ENCODE peak calls at places on chromosomes 12 and 14, in four cellular contexts. T, O, U and R are unnamed samples. For H3K9me3, the result is how much of the 10 kb centered on the place peaks cover.

GRCh38 chr14:101183376-101184103 is 280.0 kb upstream of the RTL1 start:
- DNase-seq in T (no peak), O (no peak), U (peak), R (no peak)

GRCh38 chr12:87809916-87810315 is 219.3 kb downstream of the C12orf50 start:
- DNase-seq in T (no peak), O (no peak), U (no peak), R (no peak)

GRCh38 chr12:18919826-18920511 is 182.1 kb downstream of the CAPZA3 start:
- DNase-seq in T (no peak), O (no peak), U (no peak), R (no peak)

GRCh38 chr14:104687601-104688504 is 1.6 kb upstream of the INF2 start:
- DNase-seq in T (no peak), O (no peak), U (no peak), R (no peak)

GRCh38 chr12:128969480-128970055 is 116.3 kb downstream of the GLT1D1 start:
- DNase-seq in T (no peak), O (peak), U (no peak), R (no peak)

GRCh38 chr12:114294303-114294685 is 111.7 kb downstream of the TBX5 start:
- DNase-seq in T (no peak), O (no peak), U (no peak), R (no peak)

GRCh38 chr12:2627343-2628191 is 167.2 kb upstream of the FKBP4 start:
- DNase-seq in T (no peak), O (no peak), U (peak), R (no peak)

GRCh38 chr12:112714166-112714565 is 77.4 kb upstream of the RPH3A start:
- DNase-seq in T (no peak), O (no peak), U (no peak), R (no peak)

GRCh38 chr12:6963741-6964446 is 6.6 kb downstream of the PHB2 start:
- DNase-seq in T (no peak), O (no peak), U (peak), R (no peak)

GRCh38 chr14:102192840-102193502 is 53.3 kb downstream of the WDR20 start:
- DNase-seq in T (no peak), O (no peak), U (no peak), R (no peak)

GRCh38 chr14:79161576-79161975 is 991.4 kb downstream of the NRXN3 start:
- DNase-seq in T (no peak), O (no peak), U (no peak), R (no peak)

GRCh38 chr14:36657409-36658090 is 4.1 kb upstream of the PAX9 start:
- DNase-seq in T (no peak), O (no peak), U (peak), R (no peak)

GRCh38 chr14:73943083-73943482 is 6.8 kb downstream of the FAM161B start:
- DNase-seq in T (no peak), O (no peak), U (no peak), R (no peak)

GRCh38 chr14:52885230-52885629 is 65.6 kb downstream of the FERMT2 start:
- DNase-seq in T (no peak), O (no peak), U (no peak), R (no peak)

GRCh38 chr14:77031680-77032482 is 3.4 kb upstream of the IRF2BPL start:
- DNase-seq in T (no peak), O (no peak), U (no peak), R (no peak)

GRCh38 chr12:20144341-20144740 is 224.0 kb upstream of the PDE3A start:
- DNase-seq in T (no peak), O (peak), U (no peak), R (no peak)

GRCh38 chr12:75974323-75975273 is 57.0 kb downstream of the PHLDA1 start:
- DNase-seq in T (no peak), O (no peak), U (no peak), R (no peak)

GRCh38 chr12:8544295-8544694 is 3.6 kb upstream of the CLEC4E start:
- DNase-seq in T (no peak), O (peak), U (no peak), R (peak)

GRCh38 chr14:106845286-106846087 is 1319.1 kb downstream of the TMEM121 start:
- DNase-seq in T (no peak), O (peak), U (no peak), R (no peak)

GRCh38 chr12:20120296-20120695 is 248.0 kb upstream of the PDE3A start:
- DNase-seq in T (no peak), O (no peak), U (no peak), R (no peak)

GRCh38 chr12:65010437-65010836 is 110.7 kb downstream of the WIF1 start:
- DNase-seq in T (no peak), O (no peak), U (no peak), R (no peak)

GRCh38 chr14:25953532-25954144 is 644.2 kb downstream of the NOVA1 start:
- DNase-seq in T (peak), O (no peak), U (no peak), R (no peak)

DNA sequence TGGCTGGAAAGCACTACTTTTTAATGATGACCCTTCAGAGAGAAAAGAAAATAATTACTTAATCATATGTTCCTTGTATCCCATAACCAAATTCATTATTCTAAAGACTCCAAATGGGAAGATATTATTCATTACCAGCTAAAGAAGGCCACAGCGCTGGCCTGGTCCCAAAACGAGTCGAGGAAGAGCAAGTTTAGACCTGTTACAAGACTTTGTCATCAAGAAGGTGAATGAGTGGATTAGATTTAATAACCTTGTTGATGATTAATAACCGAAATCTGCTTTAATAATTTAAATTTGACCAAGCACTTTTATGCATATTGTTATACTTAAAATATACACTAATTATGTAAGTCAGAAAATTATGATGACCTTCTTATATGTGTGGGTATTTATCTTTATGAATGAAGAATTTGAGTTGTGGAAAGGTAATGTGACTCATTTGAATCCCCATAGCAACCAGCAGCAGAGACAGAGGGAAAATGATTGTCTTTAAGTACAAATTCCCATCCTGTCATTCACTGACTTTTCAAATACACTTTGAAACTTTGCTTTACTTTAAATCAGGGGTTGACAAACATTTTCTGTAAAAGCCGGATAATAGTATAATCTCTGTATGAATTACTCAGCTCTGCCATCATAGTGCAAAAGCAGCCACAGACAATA is 200.3 kb upstream of the NPAS3 start:
- DNase-seq in T (no peak), O (no peak), U (no peak), R (no peak)
- H3K9me3 ChIP-seq in T (under half), O (under half), U (under half), R (under half)

DNA sequence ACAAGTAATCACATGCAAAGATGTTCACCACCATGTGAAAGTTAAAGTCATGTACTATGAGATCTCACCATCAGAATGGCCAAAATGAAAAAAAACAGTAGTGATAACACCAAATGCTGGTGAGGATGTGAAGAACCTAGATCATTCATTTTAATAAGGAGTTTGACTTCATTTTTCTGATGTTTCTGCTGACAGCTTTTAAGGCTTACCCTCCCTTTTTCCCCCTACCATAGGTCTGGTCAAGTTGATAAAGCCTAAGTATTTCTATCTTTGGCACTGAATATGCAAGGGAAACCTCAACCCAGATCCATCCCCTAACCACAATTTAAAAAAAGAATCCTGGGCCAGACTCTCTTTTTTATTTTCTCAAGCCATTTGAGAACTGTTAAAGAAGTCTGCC is 689.6 kb upstream of the FOXG1 start:
- DNase-seq in T (no peak), O (no peak), U (no peak), R (no peak)
- H3K9me3 ChIP-seq in T (under half), O (under half), U (under half), R (under half)

DNA sequence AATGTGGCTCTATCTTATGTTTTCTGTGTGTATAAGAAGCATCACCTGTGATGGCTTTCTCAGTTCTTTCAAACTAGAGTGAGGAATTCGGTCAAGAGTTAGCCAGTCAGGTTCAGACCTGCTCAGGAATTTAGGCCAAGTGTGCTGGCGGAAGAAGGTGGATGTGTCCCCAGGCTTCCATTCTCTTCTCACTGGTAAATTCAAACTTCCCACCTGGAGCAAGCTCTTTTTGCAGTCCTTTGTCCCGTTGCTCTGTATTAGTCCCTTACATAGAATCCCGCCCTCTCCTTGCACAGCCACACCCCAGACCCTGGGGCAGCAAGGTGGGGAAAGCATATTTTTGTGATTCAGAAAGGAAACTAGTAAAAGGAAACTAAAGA is 124.7 kb upstream of the PWP1 start:
- DNase-seq in T (no peak), O (no peak), U (no peak), R (no peak)
- H3K9me3 ChIP-seq in T (under half), O (under half), U (under half), R (under half)

DNA sequence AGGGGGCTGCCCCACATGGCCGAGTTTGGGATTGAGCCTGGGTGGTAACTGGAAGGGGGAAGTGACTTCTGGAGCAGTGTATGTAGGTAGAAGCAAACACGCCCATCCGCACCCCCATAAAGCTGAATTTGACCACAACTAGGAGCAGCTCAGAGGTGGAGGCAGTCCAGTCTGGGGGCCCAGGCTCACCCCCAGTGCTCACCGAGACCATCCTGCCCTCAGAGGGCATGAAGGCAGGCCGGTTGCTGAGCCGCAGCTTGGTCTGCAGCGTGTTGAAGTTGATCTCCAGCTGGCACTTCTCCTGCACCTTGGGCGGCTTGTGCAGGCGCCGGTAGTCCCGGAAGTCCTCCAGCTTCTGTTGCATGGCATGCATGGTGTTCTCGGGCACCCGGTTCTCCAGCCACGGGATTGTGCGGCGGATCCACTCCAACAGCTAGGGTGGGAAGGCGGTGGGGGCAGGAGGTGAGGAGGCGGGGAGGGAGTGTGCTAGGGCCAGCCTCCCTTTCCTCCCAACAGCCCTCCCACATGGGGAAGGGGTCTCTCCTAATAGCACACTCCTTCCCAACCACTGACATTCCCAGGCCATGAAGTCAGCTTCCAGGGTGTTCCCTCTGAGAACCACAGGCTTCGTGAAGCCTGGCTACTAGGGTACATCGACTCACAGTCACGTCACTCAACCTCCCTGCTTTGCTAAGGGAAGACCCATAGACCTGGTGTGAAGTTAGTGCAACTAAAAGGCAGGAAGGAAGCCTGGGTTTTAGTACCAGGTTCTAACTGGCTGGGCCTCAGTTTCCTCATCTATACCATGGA is 87.0 kb downstream of the ACTN1 start:
- DNase-seq in T (no peak), O (no peak), U (peak), R (no peak)
- H3K9me3 ChIP-seq in T (under half), O (under half), U (under half), R (under half)

GRCh38 chr12:82209533-82209932 is 148.7 kb downstream of the CCDC59 start:
- DNase-seq in T (no peak), O (no peak), U (no peak), R (no peak)
- H3K9me3 ChIP-seq in T (under half), O (under half), U (under half), R (under half)

GRCh38 chr12:193282-193681 is 20.7 kb downstream of the SLC6A12 start:
- DNase-seq in T (no peak), O (no peak), U (no peak), R (no peak)
- H3K9me3 ChIP-seq in T (under half), O (under half), U (under half), R (under half)

GRCh38 chr14:40028991-40029390 is 596.8 kb upstream of the FBXO33 start:
- DNase-seq in T (no peak), O (no peak), U (no peak), R (no peak)
- H3K9me3 ChIP-seq in T (under half), O (under half), U (under half), R (under half)

GRCh38 chr14:81834308-81834707 is 300.7 kb upstream of the SEL1L start:
- DNase-seq in T (no peak), O (no peak), U (no peak), R (no peak)

GRCh38 chr14:81837304-81837703 is 303.7 kb upstream of the SEL1L start:
- DNase-seq in T (no peak), O (no peak), U (no peak), R (no peak)
- H3K9me3 ChIP-seq in T (under half), O (under half), U (under half), R (under half)

GRCh38 chr12:79857675-79858074 is 77.2 kb downstream of the PPP1R12A start:
- DNase-seq in T (no peak), O (no peak), U (no peak), R (no peak)
- H3K9me3 ChIP-seq in T (under half), O (under half), U (under half), R (under half)

GRCh38 chr12:46027172-46027571 is 36.8 kb upstream of the SCAF11 start:
- DNase-seq in T (no peak), O (no peak), U (no peak), R (no peak)

GRCh38 chr12:46020768-46021167 is 30.4 kb upstream of the SCAF11 start:
- DNase-seq in T (no peak), O (no peak), U (no peak), R (no peak)

GRCh38 chr12:46024099-46024498 is 33.7 kb upstream of the SCAF11 start:
- DNase-seq in T (no peak), O (no peak), U (no peak), R (no peak)
- H3K9me3 ChIP-seq in T (under half), O (under half), U (under half), R (under half)